ENCODE peak calls at places on chromosomes 11 and 22, in seven cellular contexts. R, D, W, P, M, K and G are unnamed samples.
A peak's percentile ranks its signal among the peaks of the same experiment; 100 is the strongest.

GRCh38 chr11:129230006-129230405 is 37.9 kb upstream of the ARHGAP32 start:
- DNase-seq in W (no peak), R (no peak), K (no peak), D (no peak), P (no peak), M (no peak), G (no peak)

GRCh38 chr11:68965901-68966868 is 14.6 kb downstream of the MRGPRD start:
- DNase-seq in K (no peak), R (no peak), P (no peak), M (no peak), W (no peak), D (no peak), G (no peak)

GRCh38 chr11:31806186-31806943 is 4.8 kb downstream of the PAX6 start:
- DNase-seq in P (no peak), W (no peak), R (no peak), K (no peak), D (peak; percentile 9), M (no peak), G (no peak)

GRCh38 chr11:95845168-95845567 is 54.9 kb downstream of the CEP57 start:
- DNase-seq in W (no peak), R (no peak), M (no peak), K (no peak), P (no peak), D (no peak), G (no peak)

GRCh38 chr22:37242395-37242918 is 1.6 kb downstream of the RAC2 start:
- DNase-seq in K (peak; percentile 80), W (peak; percentile 23), M (peak; percentile 46), P (peak; percentile 47), D (peak; percentile 68), R (peak; percentile 82), G (no peak)

GRCh38 chr11:66950113-66950535 is 8.1 kb downstream of the PC start:
- DNase-seq in P (no peak), K (no peak), W (no peak), D (peak; percentile 52), R (peak; percentile 57), M (peak; percentile 81), G (no peak)

GRCh38 chr11:110112457-110112856 is 19.3 kb downstream of the ZC3H12C start:
- DNase-seq in M (no peak), W (no peak), P (no peak), R (no peak), K (no peak), D (no peak), G (no peak)

GRCh38 chr11:9906043-9906791 is 242.3 kb downstream of the SWAP70 start:
- DNase-seq in K (no peak), M (peak; percentile 81), D (no peak), W (no peak), R (no peak), P (no peak), G (peak; percentile 98)

GRCh38 chr11:65432686-65433582 is 10.3 kb downstream of the NEAT1 start:
- DNase-seq in W (no peak), M (peak; percentile 27), P (no peak), R (peak; percentile 3), D (no peak), K (no peak), G (no peak)

GRCh38 chr11:69380451-69380901 is 86.5 kb downstream of the MYEOV start:
- DNase-seq in D (no peak), R (peak; percentile 5), P (peak; percentile 1), M (no peak), K (no peak), W (no peak), G (no peak)

GRCh38 chr22:38236786-38237185 is 35.0 kb downstream of the MAFF start:
- DNase-seq in R (no peak), W (no peak), P (no peak), K (peak; percentile 19), D (no peak), M (no peak), G (no peak)

GRCh38 chr11:130448416-130449068 is at the start of gene ADAMTS15:
- DNase-seq in K (peak; percentile 93), R (peak; percentile 75), P (peak; percentile 39), W (no peak), D (peak; percentile 87), M (peak; percentile 85), G (no peak)

GRCh38 chr11:116887909-116888556 is 50.6 kb upstream of the APOA1 start:
- DNase-seq in P (no peak), K (no peak), D (no peak), W (no peak), M (no peak), R (no peak), G (no peak)

GRCh38 chr11:108666373-108666772 is 1.5 kb downstream of the DDX10 start:
- DNase-seq in P (no peak), R (no peak), W (no peak), K (no peak), M (no peak), D (no peak), G (no peak)

GRCh38 chr11:113001709-113002108 is 40.5 kb downstream of the NCAM1 start:
- DNase-seq in D (no peak), M (no peak), R (no peak), P (no peak), K (no peak), W (no peak), G (no peak)

GRCh38 chr11:14954581-14954980 is 17.6 kb downstream of the CALCA start:
- DNase-seq in K (no peak), W (no peak), R (no peak), P (no peak), M (peak; percentile 28), D (no peak), G (no peak)

GRCh38 chr11:70364745-70365535 is 33.4 kb upstream of the CTTN start:
- DNase-seq in K (no peak), D (no peak), P (no peak), R (no peak), M (no peak), W (no peak), G (no peak)

GRCh38 chr11:65059959-65060824 is 1.8 kb upstream of the NAALADL1 start:
- DNase-seq in P (no peak), W (no peak), M (no peak), R (no peak), D (peak; percentile 45), K (no peak), G (no peak)

GRCh38 chr11:119488256-119488995 is 65.5 kb upstream of the THY1 start:
- DNase-seq in M (no peak), R (no peak), K (no peak), P (no peak), W (no peak), D (no peak), G (no peak)

GRCh38 chr11:70829160-70829899 is 423.0 kb downstream of the SHANK2 start:
- DNase-seq in W (no peak), R (no peak), M (no peak), P (no peak), K (no peak), D (no peak), G (no peak)

GRCh38 chr11:2237457-2238238 is 32.7 kb downstream of the ASCL2 start:
- DNase-seq in M (no peak), W (no peak), D (no peak), R (no peak), P (no peak), K (no peak), G (no peak)

GRCh38 chr11:76152086-76152658 is 54.1 kb downstream of the WNT11 start:
- DNase-seq in W (peak; percentile 71), R (peak; percentile 89), M (peak; percentile 66), K (peak; percentile 95), D (peak; percentile 94), P (peak; percentile 62), G (no peak)

GRCh38 chr11:28153586-28153985 is 45.4 kb downstream of the METTL15 start:
- DNase-seq in P (no peak), W (no peak), M (no peak), D (no peak), R (no peak), K (no peak), G (peak; percentile 11)

DNA sequence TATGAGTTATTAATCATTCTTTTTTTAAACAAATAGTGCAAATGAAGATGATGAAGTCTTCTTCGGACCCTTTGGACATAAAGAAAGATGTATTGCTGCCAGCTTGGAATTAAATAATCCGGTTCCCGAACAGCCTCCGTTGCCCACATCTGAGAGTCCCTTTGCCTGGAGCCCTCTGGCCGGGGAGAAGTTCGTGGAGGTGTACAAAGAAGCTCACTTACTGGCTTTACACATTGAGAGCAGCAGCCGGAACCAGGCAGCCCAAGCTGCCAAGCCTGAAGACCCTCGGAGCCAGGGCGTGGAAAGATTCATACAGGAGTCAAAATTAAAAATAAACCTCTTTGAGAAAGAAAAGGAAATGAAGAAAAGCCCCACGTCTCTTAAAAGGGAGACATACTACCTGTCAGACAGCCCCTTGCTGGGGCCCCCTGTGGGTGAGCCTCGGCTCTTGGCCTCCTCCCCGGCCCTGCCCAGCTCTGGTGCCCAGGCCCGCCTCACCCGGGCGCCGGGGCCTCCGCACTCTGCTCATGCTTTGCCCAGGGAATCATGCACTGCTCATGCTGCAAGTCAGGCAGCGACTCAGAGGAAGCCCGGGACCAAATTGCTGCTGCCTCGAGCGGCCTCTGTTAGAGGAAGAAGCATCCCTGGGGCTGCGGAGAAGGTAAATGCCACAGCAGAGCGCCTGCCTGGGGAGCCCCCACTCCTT is 11.8 kb downstream of the GTSE1 start:
- DNase-seq in W (no peak), D (no peak), P (no peak), R (no peak), K (peak; percentile 46), M (no peak), G (no peak)
- H3K4me3 ChIP-seq in W (no peak overlapping the region), D (no peak overlapping the region), P (no peak overlapping the region), R (no peak overlapping the region), K (no peak overlapping the region), M (no peak overlapping the region), G (no peak overlapping the region)

GRCh38 chr11:62716816-62717215 is 9.3 kb downstream of the GNG3 start:
- DNase-seq in R (no peak), K (no peak), P (no peak), M (no peak), D (no peak), W (no peak), G (no peak)
- H3K36me3 ChIP-seq in R (peaks cover 2% of the 10 kb centered on the region), K (peaks cover 64% of the 10 kb centered on the region), P (peaks cover 99% of the 10 kb centered on the region), M (peaks cover 65% of the 10 kb centered on the region), D (peaks cover 35% of the 10 kb centered on the region), W (peaks cover 71% of the 10 kb centered on the region), G (peaks cover 48% of the 10 kb centered on the region)

GRCh38 chr11:12170501-12170900 is 60.1 kb downstream of the MICAL2 start:
- DNase-seq in W (no peak), M (no peak), R (no peak), D (no peak), P (no peak), K (no peak), G (no peak)

GRCh38 chr11:12172493-12173013 is 62.2 kb downstream of the MICAL2 start:
- DNase-seq in K (no peak), M (no peak), W (no peak), D (peak; percentile 62), P (no peak), R (peak; percentile 36), G (no peak)

GRCh38 chr11:12171921-12172320 is 61.5 kb downstream of the MICAL2 start:
- DNase-seq in K (no peak), W (no peak), M (no peak), D (no peak), R (no peak), P (no peak), G (no peak)

GRCh38 chr11:12169822-12170221 is 59.4 kb downstream of the MICAL2 start:
- DNase-seq in W (no peak), M (no peak), R (no peak), D (no peak), K (no peak), P (no peak), G (no peak)

GRCh38 chr11:12170984-12171383 is 60.6 kb downstream of the MICAL2 start:
- DNase-seq in P (no peak), W (no peak), M (no peak), R (no peak), K (no peak), D (no peak), G (no peak)
- H3K4me3 ChIP-seq in P (no peak overlapping the region), W (no peak overlapping the region), M (no peak overlapping the region), R (no peak overlapping the region), K (no peak overlapping the region), D (no peak overlapping the region), G (no peak overlapping the region)

GRCh38 chr11:47620836-47621378 is 21.5 kb downstream of the MTCH2 start:
- DNase-seq in D (no peak), M (no peak), W (no peak), K (no peak), R (no peak), P (no peak), G (no peak)
- H3K36me3 ChIP-seq in D (peaks cover 8% of the 10 kb centered on the region), M (peaks cover 34% of the 10 kb centered on the region), W (peaks cover 36% of the 10 kb centered on the region), K (peaks cover 3% of the 10 kb centered on the region), R (no peaks in the 10 kb centered on the region), P (peaks cover 81% of the 10 kb centered on the region), G (peaks cover 17% of the 10 kb centered on the region)